ENCODE peak calls at places on chromosomes 1 and 21, in ten cellular contexts. T, R, E, W, Q, K, I, G, D and H are unnamed samples. For H3K36me3, the result is how much of the 10 kb centered on the place peaks cover.

GRCh38 chr1:1788646-1789431 is 10.6 kb upstream of the NADK start:
- DNase-seq in T (peak), R (no peak), E (no peak), W (no peak), Q (peak), K (no peak), I (peak), G (no peak), D (no peak), H (peak)

GRCh38 chr1:246317723-246318359 is 189.2 kb downstream of the SMYD3 start:
- DNase-seq in T (no peak), R (no peak), E (no peak), W (peak), Q (no peak), K (no peak), I (no peak), G (no peak), D (no peak), H (no peak)

GRCh38 chr1:163071381-163072255 is 2.5 kb downstream of the RGS4 start:
- DNase-seq in T (peak), R (no peak), E (no peak), W (peak), Q (peak), K (peak), I (peak), G (no peak), D (peak), H (no peak)

GRCh38 chr1:41681331-41682136 is 197.1 kb upstream of the EDN2 start:
- DNase-seq in T (no peak), R (no peak), E (no peak), W (peak), Q (no peak), K (no peak), I (no peak), G (no peak), D (no peak), H (no peak)

GRCh38 chr1:223208164-223209075 is 65.4 kb upstream of the TLR5 start:
- DNase-seq in T (no peak), R (no peak), E (no peak), W (no peak), Q (no peak), K (no peak), I (no peak), G (no peak), D (peak), H (no peak)

GRCh38 chr1:47180603-47181094 is 9.2 kb downstream of the PDZK1IP1 start:
- DNase-seq in T (no peak), R (no peak), E (no peak), W (no peak), Q (no peak), K (no peak), I (no peak), G (no peak), D (no peak), H (no peak)

GRCh38 chr1:11855430-11855829 is 3.3 kb downstream of the NPPB start:
- DNase-seq in T (no peak), R (no peak), E (no peak), W (peak), Q (no peak), K (no peak), I (no peak), G (no peak), D (no peak), H (no peak)

GRCh38 chr1:75727571-75727970 is 3.1 kb downstream of the ACADM start:
- DNase-seq in T (no peak), R (no peak), E (no peak), W (no peak), Q (no peak), K (no peak), I (no peak), G (no peak), D (no peak), H (no peak)

GRCh38 chr1:29354511-29355098 is 118.3 kb downstream of the PTPRU start:
- DNase-seq in T (no peak), R (no peak), E (no peak), W (peak), Q (no peak), K (no peak), I (no peak), G (no peak), D (no peak), H (no peak)

GRCh38 chr1:230135726-230136125 is 68.7 kb downstream of the GALNT2 start:
- DNase-seq in T (no peak), R (no peak), E (no peak), W (no peak), Q (no peak), K (no peak), I (no peak), G (no peak), D (no peak), H (no peak)

GRCh38 chr1:225460737-225461532 is 33.1 kb upstream of the LBR start:
- DNase-seq in T (no peak), R (no peak), E (peak), W (peak), Q (no peak), K (peak), I (no peak), G (no peak), D (no peak), H (no peak)

DNA sequence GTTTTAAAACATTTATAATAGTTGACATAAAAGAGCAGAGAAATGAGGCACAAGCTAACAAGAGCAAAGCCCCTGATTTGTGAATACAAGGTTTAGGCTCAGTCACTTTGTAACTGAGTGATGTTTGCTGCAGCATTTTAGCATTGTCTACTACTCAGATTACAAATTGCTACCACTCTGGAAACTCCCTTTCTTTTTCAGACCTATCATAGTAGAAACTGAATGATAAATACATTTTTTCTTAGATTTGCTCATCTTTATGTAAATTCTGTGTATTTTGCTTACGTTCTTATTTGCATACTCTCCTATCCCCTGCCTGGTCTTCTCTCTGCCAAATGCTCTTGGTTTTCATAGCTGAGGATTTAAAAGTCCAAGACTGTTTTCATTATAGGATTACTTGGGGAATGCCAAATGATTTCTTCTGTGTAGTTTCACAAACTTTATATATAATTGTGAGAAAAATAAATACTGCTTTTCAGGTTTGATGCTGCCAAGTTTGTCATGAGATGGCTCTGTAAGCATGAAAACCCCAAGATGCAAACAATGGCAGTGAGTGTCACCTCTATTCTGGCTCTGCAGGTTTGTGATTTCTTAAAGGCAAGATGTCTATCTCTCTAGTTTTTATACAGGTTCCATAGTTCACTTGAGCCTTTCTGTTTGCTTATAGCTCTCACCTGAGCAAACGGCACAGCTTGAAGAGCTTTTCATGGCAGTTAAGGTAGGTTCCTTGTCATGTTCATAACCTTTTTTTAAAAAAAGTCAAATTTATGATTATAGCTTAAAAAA is 24.7 kb downstream of the ZYG11A start:
- DNase-seq in T (peak), R (no peak), E (no peak), W (no peak), Q (no peak), K (no peak), I (no peak), G (no peak), D (no peak), H (no peak)
- H3K36me3 ChIP-seq in T (under half), R (under half), E (under half), W (under half), Q (under half), K (under half), I (under half), G (under half), D (under half), H (under half)

GRCh38 chr1:173861731-173862145 is 6.1 kb downstream of the GAS5 start:
- DNase-seq in T (no peak), R (no peak), E (no peak), W (no peak), Q (peak), K (no peak), I (no peak), G (no peak), D (no peak), H (no peak)

GRCh38 chr1:173857363-173857917 is 10.3 kb downstream of the GAS5 start:
- DNase-seq in T (no peak), R (no peak), E (no peak), W (no peak), Q (no peak), K (no peak), I (no peak), G (no peak), D (no peak), H (no peak)

GRCh38 chr1:173862769-173863223 is 5.0 kb downstream of the GAS5 start:
- DNase-seq in T (no peak), R (no peak), E (no peak), W (no peak), Q (peak), K (no peak), I (no peak), G (no peak), D (no peak), H (no peak)

GRCh38 chr1:173856903-173857302 is 10.9 kb downstream of the GAS5 start:
- DNase-seq in T (no peak), R (no peak), E (no peak), W (no peak), Q (no peak), K (no peak), I (no peak), G (no peak), D (peak), H (no peak)

GRCh38 chr1:173860065-173860464 is 7.7 kb downstream of the GAS5 start:
- DNase-seq in T (no peak), R (no peak), E (no peak), W (no peak), Q (no peak), K (no peak), I (no peak), G (no peak), D (no peak), H (no peak)
- H3K36me3 ChIP-seq in T (under half), R (under half), E (under half), W (under half), Q (under half), K (under half), I (under half), G (half or more), D (under half), H (half or more)

GRCh38 chr1:156749429-156750118 is 1.9 kb downstream of the HDGF start:
- DNase-seq in T (peak), R (no peak), E (no peak), W (no peak), Q (no peak), K (no peak), I (no peak), G (no peak), D (no peak), H (peak)
- H3K36me3 ChIP-seq in T (under half), R (under half), E (under half), W (under half), Q (under half), K (under half), I (under half), G (under half), D (under half), H (under half)

DNA sequence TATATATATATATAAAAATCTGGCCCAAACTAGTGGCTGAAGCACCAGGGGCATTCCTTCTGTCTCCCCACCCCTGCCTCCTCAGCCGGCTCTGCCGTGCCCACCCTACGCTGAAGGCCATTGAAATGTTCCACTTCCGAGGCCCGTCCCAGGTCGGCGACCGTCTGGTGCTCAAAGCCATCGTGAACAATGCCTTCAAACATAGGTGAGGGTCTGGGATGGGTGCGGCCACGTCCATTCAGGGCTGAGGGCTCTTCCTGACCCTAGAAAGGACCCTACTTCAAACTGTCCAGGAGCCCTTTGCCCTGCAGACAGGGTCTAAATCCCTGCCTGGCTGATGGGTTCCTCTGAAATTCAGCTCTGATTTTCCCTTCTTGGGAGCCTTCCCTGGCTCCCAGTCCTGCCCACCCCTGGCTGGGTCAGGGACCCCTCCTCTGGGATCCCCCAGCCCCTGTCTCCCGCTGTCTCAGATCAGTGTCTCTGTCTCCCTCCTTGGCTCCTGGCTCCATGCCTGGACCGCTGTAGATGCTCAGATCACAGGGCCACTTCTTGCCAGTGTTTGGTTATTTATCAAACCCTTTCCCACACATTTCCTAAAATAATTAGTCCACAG is 24.0 kb downstream of the FAM151A start:
- DNase-seq in T (no peak), R (no peak), E (no peak), W (no peak), Q (no peak), K (no peak), I (no peak), G (no peak), D (no peak), H (no peak)
- H3K36me3 ChIP-seq in T (under half), R (under half), E (under half), W (under half), Q (under half), K (under half), I (under half), G (under half), D (under half), H (under half)

GRCh38 chr1:9737057-9737456 is 85.5 kb downstream of the PIK3CD start:
- DNase-seq in T (no peak), R (no peak), E (no peak), W (no peak), Q (no peak), K (no peak), I (no peak), G (no peak), D (no peak), H (no peak)

GRCh38 chr1:9736241-9736640 is 84.7 kb downstream of the PIK3CD start:
- DNase-seq in T (no peak), R (no peak), E (no peak), W (no peak), Q (no peak), K (no peak), I (no peak), G (no peak), D (no peak), H (no peak)

GRCh38 chr1:9733160-9733789 is 81.7 kb downstream of the PIK3CD start:
- DNase-seq in T (no peak), R (no peak), E (no peak), W (no peak), Q (no peak), K (no peak), I (no peak), G (no peak), D (no peak), H (no peak)

GRCh38 chr1:9735800-9736199 is 84.3 kb downstream of the PIK3CD start:
- DNase-seq in T (no peak), R (no peak), E (no peak), W (no peak), Q (no peak), K (no peak), I (no peak), G (no peak), D (no peak), H (no peak)

GRCh38 chr1:9737716-9738115 is 86.0 kb downstream of the CLSTN1 start:
- DNase-seq in T (no peak), R (no peak), E (no peak), W (no peak), Q (no peak), K (no peak), I (no peak), G (no peak), D (no peak), H (no peak)
- H3K36me3 ChIP-seq in T (under half), R (half or more), E (half or more), W (under half), Q (under half), K (under half), I (half or more), G (half or more), D (under half), H (half or more)

DNA sequence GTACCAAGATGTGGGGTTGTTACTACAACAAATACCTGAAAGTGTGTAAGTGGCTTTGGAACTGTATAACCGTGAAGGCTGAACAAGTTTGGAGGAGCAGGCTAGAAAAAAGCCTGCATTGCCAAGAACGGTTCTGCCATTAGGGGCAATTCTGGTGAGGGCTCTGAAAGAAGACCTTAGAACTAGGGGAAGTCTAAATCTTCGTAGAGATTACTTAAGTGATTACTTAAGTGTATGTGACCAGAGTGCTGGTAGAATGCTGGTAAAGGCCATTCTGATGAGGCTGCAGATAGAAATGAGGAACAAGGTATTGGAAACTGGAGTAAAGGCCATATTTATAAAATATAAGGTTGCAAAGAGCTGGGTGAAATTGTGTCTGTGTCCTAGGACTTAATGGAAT is 158.0 kb downstream of the CLIC6 start:
- DNase-seq in T (no peak), R (no peak), E (no peak), W (no peak), Q (no peak), K (no peak), I (no peak), G (no peak), D (no peak), H (no peak)
- H3K36me3 ChIP-seq in T (under half), R (half or more), E (under half), W (under half), Q (under half), K (under half), I (under half), G (half or more), D (under half), H (half or more)

GRCh38 chr1:64838486-64838885 is 93.6 kb downstream of the RAVER2 start:
- DNase-seq in T (no peak), R (no peak), E (no peak), W (peak), Q (no peak), K (no peak), I (no peak), G (no peak), D (peak), H (no peak)
- H3K36me3 ChIP-seq in T (under half), R (half or more), E (half or more), W (under half), Q (under half), K (under half), I (under half), G (half or more), D (under half), H (half or more)

DNA sequence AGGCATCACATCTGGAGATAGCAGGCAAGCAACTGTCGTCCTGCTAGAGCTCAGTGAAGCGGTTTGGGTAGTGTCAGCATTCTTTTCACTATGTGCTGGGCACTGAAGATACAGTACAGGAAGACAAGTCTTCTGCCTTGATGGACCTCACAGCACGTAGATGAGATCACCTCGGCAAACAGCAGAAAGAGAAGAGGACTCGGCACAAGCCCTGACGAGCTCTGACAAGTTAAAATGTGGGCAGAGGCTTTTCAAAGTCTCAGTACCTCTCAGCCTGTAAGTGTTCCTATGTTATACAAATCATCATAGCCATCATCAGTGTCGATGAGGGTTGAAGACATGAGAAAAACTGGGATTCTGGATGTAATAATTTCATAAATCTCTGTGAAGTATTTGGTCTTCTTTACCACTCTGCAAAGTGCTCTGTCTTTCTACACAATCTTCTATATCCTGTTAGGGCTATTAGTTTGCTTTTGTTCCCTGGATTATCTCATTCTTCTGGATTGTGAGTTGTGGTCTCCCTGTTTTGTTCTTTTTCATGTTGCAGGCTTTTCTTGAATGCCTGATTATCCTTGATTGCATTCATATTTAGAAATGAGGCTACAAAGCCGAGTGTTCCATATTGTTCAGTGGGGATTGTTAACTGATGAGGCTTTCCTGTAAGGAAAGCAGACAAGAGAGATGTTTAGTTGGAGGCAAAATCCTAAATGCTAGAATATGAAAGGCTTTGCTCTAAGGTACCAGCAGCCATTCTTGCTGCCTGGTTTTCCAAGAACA is 24.2 kb downstream of the MAEL start:
- DNase-seq in T (no peak), R (no peak), E (no peak), W (peak), Q (no peak), K (no peak), I (no peak), G (no peak), D (no peak), H (no peak)
- H3K36me3 ChIP-seq in T (under half), R (under half), E (under half), W (under half), Q (under half), K (under half), I (under half), G (under half), D (under half), H (under half)

GRCh38 chr1:207813513-207813881 is 61.6 kb downstream of the CD46 start:
- DNase-seq in T (no peak), R (no peak), E (no peak), W (no peak), Q (no peak), K (no peak), I (no peak), G (no peak), D (no peak), H (no peak)
- H3K36me3 ChIP-seq in T (under half), R (half or more), E (half or more), W (under half), Q (under half), K (under half), I (under half), G (half or more), D (under half), H (half or more)

GRCh38 chr1:45329445-45329844 is 2.8 kb downstream of the HPDL start:
- DNase-seq in T (no peak), R (no peak), E (no peak), W (peak), Q (peak), K (no peak), I (no peak), G (no peak), D (no peak), H (no peak)
- H3K36me3 ChIP-seq in T (under half), R (under half), E (under half), W (under half), Q (under half), K (under half), I (under half), G (under half), D (under half), H (under half)